ENCODE peak calls at places on chromosomes 4 and X, in four cellular contexts. T, R, V and F are unnamed samples.

GRCh38 chr4:110104661-110105060 is 93.8 kb downstream of the ELOVL6 start:
- DNase-seq in R (no peak), T (no peak), V (no peak), F (no peak)

GRCh38 chrX:108001218-108001814 is 19.1 kb upstream of the TEX13B start:
- DNase-seq in T (no peak), R (no peak), V (no peak), F (no peak)

GRCh38 chr4:163448541-163449203 is 24.9 kb downstream of the TKTL2 start:
- DNase-seq in V (no peak), T (no peak), R (no peak), F (no peak)

GRCh38 chr4:53527342-53527741 is 63.9 kb downstream of the LNX1 start:
- DNase-seq in T (no peak), V (no peak), R (no peak), F (no peak)

GRCh38 chr4:162770761-162771490 is 395.8 kb downstream of the NAF1 start:
- DNase-seq in R (no peak), V (no peak), T (no peak), F (no peak)

GRCh38 chr4:9999956-10000551 is 21.2 kb downstream of the SLC2A9 start:
- DNase-seq in V (no peak), T (no peak), R (no peak), F (no peak)

GRCh38 chr4:26334366-26334765 is 13.6 kb downstream of the RBPJ start:
- DNase-seq in V (no peak), R (no peak), T (no peak), F (no peak)

GRCh38 chr4:18935956-18936355 is 914.4 kb upstream of the LCORL start:
- DNase-seq in T (no peak), V (no peak), R (no peak), F (no peak)

GRCh38 chr4:79982587-79983327 is 90.3 kb downstream of the ANTXR2 start:
- DNase-seq in V (no peak), R (no peak), T (no peak), F (no peak)

GRCh38 chr4:70992354-70992753 is 1.1 kb upstream of the DCK start:
- DNase-seq in R (no peak), T (no peak), V (no peak), F (no peak)

GRCh38 chrX:68684291-68684918 is 36.9 kb downstream of the STARD8 start:
- DNase-seq in V (no peak), R (no peak), T (no peak), F (no peak)

GRCh38 chr4:36712013-36712412 is 430.6 kb downstream of the DTHD1 start:
- DNase-seq in R (no peak), T (no peak), V (no peak), F (no peak)

GRCh38 chrX:41475166-41475565 is 28.0 kb downstream of the NYX start:
- DNase-seq in T (no peak), R (peak), V (no peak), F (peak)

GRCh38 chr4:985123-985830 is 1.6 kb upstream of the IDUA start:
- DNase-seq in R (peak), T (peak), V (peak), F (no peak)

GRCh38 chr4:3529363-3529762 is 2.9 kb downstream of the LRPAP1 start:
- DNase-seq in T (no peak), V (no peak), R (no peak), F (no peak)

GRCh38 chrX:50971390-50971789 is 60.9 kb downstream of the BMP15 start:
- DNase-seq in T (no peak), R (no peak), V (no peak), F (no peak)

GRCh38 chrX:23907106-23907495 is 637 bp downstream of the APOO start:
- DNase-seq in V (no peak), T (no peak), R (no peak), F (no peak)

GRCh38 chrX:3514996-3515395 is 168.5 kb upstream of the MXRA5 start:
- DNase-seq in V (no peak), R (no peak), T (no peak), F (no peak)

GRCh38 chrX:151984328-151984727 is 9.9 kb upstream of the GABRE start:
- DNase-seq in V (no peak), R (no peak), T (no peak), F (no peak)

GRCh38 chr4:109803924-109804571 is 2.2 kb upstream of the CFI start:
- DNase-seq in V (no peak), R (no peak), T (no peak), F (no peak)

GRCh38 chr4:89365375-89366170 is 58.0 kb upstream of the GPRIN3 start:
- DNase-seq in R (no peak), V (no peak), T (no peak), F (no peak)

GRCh38 chrX:99077099-99077498 is 1333.0 kb downstream of the PCDH19 start:
- DNase-seq in T (no peak), R (no peak), V (no peak), F (no peak)

GRCh38 chr4:37903901-37904300 is 13.0 kb downstream of the TBC1D1 start:
- DNase-seq in V (no peak), T (no peak), R (no peak), F (no peak)

GRCh38 chr4:7398788-7399432 is 35.8 kb downstream of the PSAPL1 start:
- DNase-seq in T (no peak), R (no peak), V (no peak), F (no peak)

GRCh38 chr4:167943872-167944505 is 148.3 kb upstream of the ANXA10 start:
- DNase-seq in V (no peak), T (no peak), R (no peak), F (no peak)

GRCh38 chrX:42948723-42949122 is 170.8 kb upstream of the PPP1R2C start:
- DNase-seq in V (no peak), R (no peak), T (no peak), F (no peak)

GRCh38 chrX:53357799-53358530 is 64.5 kb downstream of the SMC1A start:
- DNase-seq in R (no peak), T (no peak), V (no peak), F (peak)

GRCh38 chrX:133838761-133839676 is 146.4 kb downstream of the GPC3 start:
- DNase-seq in T (no peak), R (peak), V (no peak), F (peak)

GRCh38 chr4:18691431-18692200 is 670.1 kb upstream of the LCORL start:
- DNase-seq in R (peak), T (no peak), V (no peak), F (peak)